ENCODE peak calls at places on chromosome 5, in eight cellular contexts. One of them, this sample, is unnamed.

GRCh38 chr5:31477516-31477915 is 54.4 kb downstream of the DROSHA start:
- DNase-seq in body of pancreas: no peak
- DNase-seq in left ventricle myocardium inferior: no peak
- DNase-seq in colonic mucosa: no peak
- DNase-seq in OCI-LY7: no peak
- DNase-seq in foreskin fibroblast: peak
- DNase-seq in kidney epithelial cell: no peak
- DNase-seq in IMR-90: peak
- DNase-seq in this sample: no peak

GRCh38 chr5:157379983-157380382 is 80.0 kb upstream of the NIPAL4 start:
- DNase-seq in body of pancreas: no peak
- DNase-seq in left ventricle myocardium inferior: no peak
- DNase-seq in colonic mucosa: no peak
- DNase-seq in OCI-LY7: no peak
- DNase-seq in foreskin fibroblast: no peak
- DNase-seq in kidney epithelial cell: no peak
- DNase-seq in IMR-90: no peak
- DNase-seq in this sample: no peak

GRCh38 chr5:73447234-73448071 is 1.1 kb downstream of the FOXD1 start:
- DNase-seq in body of pancreas: no peak
- DNase-seq in left ventricle myocardium inferior: no peak
- DNase-seq in colonic mucosa: peak
- DNase-seq in OCI-LY7: peak
- DNase-seq in foreskin fibroblast: peak
- DNase-seq in kidney epithelial cell: no peak
- DNase-seq in IMR-90: peak
- DNase-seq in this sample: peak

GRCh38 chr5:141412853-141413539 is at the start of gene PCDHGA10:
- DNase-seq in body of pancreas: no peak
- DNase-seq in left ventricle myocardium inferior: no peak
- DNase-seq in colonic mucosa: peak
- DNase-seq in OCI-LY7: peak
- DNase-seq in foreskin fibroblast: peak
- DNase-seq in kidney epithelial cell: no peak
- DNase-seq in IMR-90: peak
- DNase-seq in this sample: peak

GRCh38 chr5:113183694-113184093 is 207.1 kb downstream of the DCP2 start:
- DNase-seq in body of pancreas: no peak
- DNase-seq in left ventricle myocardium inferior: no peak
- DNase-seq in colonic mucosa: no peak
- DNase-seq in OCI-LY7: no peak
- DNase-seq in foreskin fibroblast: no peak
- DNase-seq in kidney epithelial cell: no peak
- DNase-seq in IMR-90: no peak
- DNase-seq in this sample: no peak

GRCh38 chr5:110258460-110258859 is 468.0 kb downstream of the TMEM232 start:
- DNase-seq in body of pancreas: no peak
- DNase-seq in left ventricle myocardium inferior: no peak
- DNase-seq in colonic mucosa: no peak
- DNase-seq in OCI-LY7: no peak
- DNase-seq in foreskin fibroblast: peak
- DNase-seq in kidney epithelial cell: peak
- DNase-seq in IMR-90: no peak
- DNase-seq in this sample: peak

GRCh38 chr5:107426209-107426608 is 244.5 kb downstream of the EFNA5 start:
- DNase-seq in body of pancreas: no peak
- DNase-seq in left ventricle myocardium inferior: no peak
- DNase-seq in colonic mucosa: no peak
- DNase-seq in OCI-LY7: no peak
- DNase-seq in foreskin fibroblast: no peak
- DNase-seq in kidney epithelial cell: no peak
- DNase-seq in IMR-90: no peak
- DNase-seq in this sample: no peak

GRCh38 chr5:94057655-94058054 is 316.3 kb upstream of the POU5F2 start:
- DNase-seq in body of pancreas: no peak
- DNase-seq in left ventricle myocardium inferior: no peak
- DNase-seq in colonic mucosa: no peak
- DNase-seq in OCI-LY7: no peak
- DNase-seq in foreskin fibroblast: no peak
- DNase-seq in kidney epithelial cell: no peak
- DNase-seq in IMR-90: no peak
- DNase-seq in this sample: peak

GRCh38 chr5:52893105-52893504 is 96.0 kb upstream of the ITGA2 start:
- DNase-seq in body of pancreas: no peak
- DNase-seq in left ventricle myocardium inferior: no peak
- DNase-seq in colonic mucosa: no peak
- DNase-seq in OCI-LY7: no peak
- DNase-seq in foreskin fibroblast: peak
- DNase-seq in kidney epithelial cell: no peak
- DNase-seq in IMR-90: peak
- DNase-seq in this sample: peak

GRCh38 chr5:53335115-53335514 is 145.3 kb upstream of the FST start:
- DNase-seq in body of pancreas: no peak
- DNase-seq in left ventricle myocardium inferior: no peak
- DNase-seq in colonic mucosa: no peak
- DNase-seq in OCI-LY7: no peak
- DNase-seq in foreskin fibroblast: peak
- DNase-seq in kidney epithelial cell: no peak
- DNase-seq in IMR-90: peak
- DNase-seq in this sample: no peak

GRCh38 chr5:39420482-39421145 is 4.2 kb downstream of the DAB2 start:
- DNase-seq in body of pancreas: peak
- DNase-seq in left ventricle myocardium inferior: peak
- DNase-seq in colonic mucosa: peak
- DNase-seq in OCI-LY7: no peak
- DNase-seq in foreskin fibroblast: peak
- DNase-seq in kidney epithelial cell: no peak
- DNase-seq in IMR-90: peak
- DNase-seq in this sample: peak

GRCh38 chr5:29942089-29942488 is 1251.4 kb upstream of the CDH6 start:
- DNase-seq in body of pancreas: no peak
- DNase-seq in left ventricle myocardium inferior: no peak
- DNase-seq in colonic mucosa: no peak
- DNase-seq in OCI-LY7: no peak
- DNase-seq in foreskin fibroblast: no peak
- DNase-seq in kidney epithelial cell: no peak
- DNase-seq in IMR-90: no peak
- DNase-seq in this sample: no peak

GRCh38 chr5:37735649-37736347 is 104.0 kb downstream of the GDNF start:
- DNase-seq in body of pancreas: no peak
- DNase-seq in left ventricle myocardium inferior: no peak
- DNase-seq in colonic mucosa: no peak
- DNase-seq in OCI-LY7: no peak
- DNase-seq in foreskin fibroblast: peak
- DNase-seq in kidney epithelial cell: no peak
- DNase-seq in IMR-90: peak
- DNase-seq in this sample: peak

GRCh38 chr5:142287096-142287972 is 37.5 kb downstream of the SPRY4 start:
- DNase-seq in body of pancreas: no peak
- DNase-seq in left ventricle myocardium inferior: no peak
- DNase-seq in colonic mucosa: no peak
- DNase-seq in OCI-LY7: no peak
- DNase-seq in foreskin fibroblast: no peak
- DNase-seq in kidney epithelial cell: no peak
- DNase-seq in IMR-90: no peak
- DNase-seq in this sample: peak

GRCh38 chr5:168708301-168708695 is 129.1 kb upstream of the PANK3 start:
- DNase-seq in body of pancreas: no peak
- DNase-seq in left ventricle myocardium inferior: no peak
- DNase-seq in colonic mucosa: no peak
- DNase-seq in OCI-LY7: no peak
- DNase-seq in foreskin fibroblast: no peak
- DNase-seq in kidney epithelial cell: no peak
- DNase-seq in IMR-90: no peak
- DNase-seq in this sample: no peak

GRCh38 chr5:141848771-141849370 is 29.3 kb downstream of the PCDH1 start:
- DNase-seq in body of pancreas: peak
- DNase-seq in left ventricle myocardium inferior: peak
- DNase-seq in colonic mucosa: peak
- DNase-seq in OCI-LY7: peak
- DNase-seq in foreskin fibroblast: peak
- DNase-seq in kidney epithelial cell: peak
- DNase-seq in IMR-90: peak
- DNase-seq in this sample: peak

GRCh38 chr5:157855404-157855994 is 3.4 kb downstream of the CLINT1 start:
- DNase-seq in body of pancreas: peak
- DNase-seq in left ventricle myocardium inferior: peak
- DNase-seq in colonic mucosa: peak
- DNase-seq in OCI-LY7: peak
- DNase-seq in foreskin fibroblast: peak
- DNase-seq in kidney epithelial cell: peak
- DNase-seq in IMR-90: peak
- DNase-seq in this sample: peak

GRCh38 chr5:6395102-6395445 is 16.7 kb upstream of the MED10 start:
- DNase-seq in body of pancreas: no peak
- DNase-seq in left ventricle myocardium inferior: no peak
- DNase-seq in colonic mucosa: no peak
- DNase-seq in OCI-LY7: no peak
- DNase-seq in foreskin fibroblast: no peak
- DNase-seq in kidney epithelial cell: no peak
- DNase-seq in IMR-90: no peak
- DNase-seq in this sample: no peak

GRCh38 chr5:92513067-92513466 is 1068.0 kb downstream of the NR2F1-AS1 start:
- DNase-seq in body of pancreas: no peak
- DNase-seq in left ventricle myocardium inferior: no peak
- DNase-seq in colonic mucosa: no peak
- DNase-seq in OCI-LY7: no peak
- DNase-seq in foreskin fibroblast: no peak
- DNase-seq in kidney epithelial cell: no peak
- DNase-seq in IMR-90: peak
- DNase-seq in this sample: no peak

GRCh38 chr5:177303121-177303924 is at the start of the genes PRELID1 and RAB24:
- DNase-seq in body of pancreas: peak
- DNase-seq in left ventricle myocardium inferior: peak
- DNase-seq in colonic mucosa: peak
- DNase-seq in OCI-LY7: peak
- DNase-seq in foreskin fibroblast: peak
- DNase-seq in kidney epithelial cell: no peak
- DNase-seq in IMR-90: peak
- DNase-seq in this sample: peak
- TF ChIP-seq CTCF in body of pancreas: peak
- TF ChIP-seq CTCF in left ventricle myocardium inferior: peak
- TF ChIP-seq CTCF in colonic mucosa: peak
- TF ChIP-seq CTCF in OCI-LY7: peak
- TF ChIP-seq CTCF in foreskin fibroblast: peak
- TF ChIP-seq CTCF in kidney epithelial cell: no peak
- TF ChIP-seq CTCF in IMR-90: peak
- TF ChIP-seq CTCF in this sample: peak

DNA sequence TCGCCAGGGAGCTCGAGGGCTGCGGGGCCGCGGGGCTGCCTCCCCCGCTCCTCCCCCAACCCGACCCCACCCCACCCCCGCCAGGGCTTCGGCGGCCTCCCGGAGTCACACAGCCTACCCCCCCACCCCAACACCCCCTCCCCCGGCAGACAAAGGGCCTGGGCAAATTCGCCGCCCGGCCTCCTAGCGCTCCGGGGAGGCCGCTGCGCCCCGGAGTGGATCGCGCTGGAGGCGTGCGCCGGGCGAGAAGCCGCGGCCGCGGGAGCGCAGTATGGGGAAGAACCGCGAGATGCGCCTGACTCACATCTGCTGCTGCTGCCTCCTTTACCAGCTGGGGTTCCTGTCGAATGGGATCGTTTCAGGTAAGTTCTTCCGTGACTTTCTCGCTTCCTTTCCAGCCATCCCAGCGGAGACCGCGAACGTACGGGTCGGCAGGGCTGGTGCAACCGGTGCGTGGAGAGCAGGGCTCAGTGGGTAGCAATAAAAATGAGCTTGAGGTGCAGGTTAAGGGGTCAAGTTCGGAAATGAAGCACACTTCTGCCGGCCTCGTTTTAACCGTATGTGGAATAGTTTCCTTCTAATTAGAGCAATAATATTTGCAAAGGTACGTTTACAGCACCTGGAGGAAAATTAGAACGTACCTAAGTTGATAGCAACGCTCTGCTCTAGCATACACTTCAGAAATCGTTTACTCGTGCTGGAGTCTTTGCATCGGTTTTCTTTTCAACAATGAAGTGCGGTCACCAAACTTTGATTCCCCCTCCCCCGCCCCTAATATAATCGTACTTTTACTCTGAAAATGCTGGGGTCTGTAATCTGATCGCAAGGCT is at the start of gene ADAMTS19:
- DNase-seq in body of pancreas: no peak
- DNase-seq in left ventricle myocardium inferior: peak
- DNase-seq in colonic mucosa: peak
- DNase-seq in OCI-LY7: no peak
- DNase-seq in foreskin fibroblast: peak
- DNase-seq in kidney epithelial cell: no peak
- DNase-seq in IMR-90: peak
- DNase-seq in this sample: peak
- H3K4me3 ChIP-seq in body of pancreas: peak
- H3K4me3 ChIP-seq in left ventricle myocardium inferior: peak
- H3K4me3 ChIP-seq in colonic mucosa: peak
- H3K4me3 ChIP-seq in OCI-LY7: no peak
- H3K4me3 ChIP-seq in foreskin fibroblast: peak
- H3K4me3 ChIP-seq in kidney epithelial cell: peak
- H3K4me3 ChIP-seq in IMR-90: peak
- H3K4me3 ChIP-seq in this sample: peak

DNA sequence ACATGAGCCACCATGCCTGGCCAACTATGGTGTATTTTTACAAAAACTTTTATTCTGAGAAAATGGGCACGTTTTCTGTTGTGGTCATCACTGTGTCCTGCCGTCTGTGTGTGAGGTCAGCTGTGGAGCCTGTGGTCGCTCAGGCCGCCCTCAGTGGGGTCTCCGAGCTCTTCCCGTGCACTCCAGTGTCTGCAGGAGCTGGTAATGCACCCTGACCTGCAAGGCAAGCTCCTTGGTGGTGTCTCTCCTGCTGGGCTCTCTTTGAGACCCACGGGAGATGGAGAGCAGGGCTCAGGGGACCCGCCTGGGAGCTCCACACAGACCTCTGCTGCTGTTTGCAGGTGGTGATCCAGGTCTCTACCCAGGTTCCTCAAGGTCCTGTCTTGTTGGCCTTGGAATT is 9.6 kb upstream of the AHRR start:
- DNase-seq in body of pancreas: no peak
- DNase-seq in left ventricle myocardium inferior: no peak
- DNase-seq in colonic mucosa: no peak
- DNase-seq in OCI-LY7: no peak
- DNase-seq in foreskin fibroblast: no peak
- DNase-seq in kidney epithelial cell: no peak
- DNase-seq in IMR-90: no peak
- DNase-seq in this sample: no peak
- TF ChIP-seq CTCF in body of pancreas: no peak
- TF ChIP-seq CTCF in left ventricle myocardium inferior: no peak
- TF ChIP-seq CTCF in colonic mucosa: no peak
- TF ChIP-seq CTCF in OCI-LY7: no peak
- TF ChIP-seq CTCF in foreskin fibroblast: no peak
- TF ChIP-seq CTCF in kidney epithelial cell: no peak
- TF ChIP-seq CTCF in IMR-90: no peak
- TF ChIP-seq CTCF in this sample: no peak

DNA sequence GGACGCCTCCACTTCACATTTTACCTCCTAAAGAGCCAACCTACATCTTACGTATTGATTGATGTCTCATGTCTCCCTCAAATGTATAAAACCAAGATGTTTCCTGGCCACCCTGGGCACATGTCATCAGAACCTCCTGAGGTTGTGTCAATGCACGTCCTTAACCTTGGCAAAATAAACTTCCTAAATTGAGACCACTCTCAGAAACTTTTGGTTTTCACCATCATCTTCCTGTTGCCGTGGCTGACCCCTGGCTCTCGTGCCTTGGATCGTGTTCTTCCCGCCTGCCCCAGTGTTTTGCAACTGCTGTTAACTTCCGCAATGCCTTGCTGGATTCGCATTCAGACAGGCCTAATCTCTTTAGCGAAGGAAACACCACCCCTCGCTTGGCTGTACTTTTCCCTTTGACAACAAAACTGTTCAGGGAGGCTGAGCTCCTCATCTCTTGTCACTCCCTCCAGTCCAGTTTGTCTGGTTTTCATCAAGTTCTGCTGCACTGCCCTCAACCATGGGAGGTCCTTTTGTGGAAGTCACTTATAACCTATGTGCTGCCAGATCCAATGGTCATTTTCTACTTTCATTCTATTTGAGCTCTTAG is 1.2 kb upstream of the DAP start:
- DNase-seq in body of pancreas: peak
- DNase-seq in left ventricle myocardium inferior: peak
- DNase-seq in colonic mucosa: peak
- DNase-seq in OCI-LY7: no peak
- DNase-seq in foreskin fibroblast: peak
- DNase-seq in kidney epithelial cell: no peak
- DNase-seq in IMR-90: no peak
- DNase-seq in this sample: no peak
- H3K4me3 ChIP-seq in body of pancreas: no peak
- H3K4me3 ChIP-seq in left ventricle myocardium inferior: peak
- H3K4me3 ChIP-seq in colonic mucosa: no peak
- H3K4me3 ChIP-seq in OCI-LY7: peak
- H3K4me3 ChIP-seq in foreskin fibroblast: no peak
- H3K4me3 ChIP-seq in kidney epithelial cell: no peak
- H3K4me3 ChIP-seq in IMR-90: no peak
- H3K4me3 ChIP-seq in this sample: no peak

This sample was measured in astrocyte of the spinal cord.